ENCODE peak calls at places on chromosomes 1 and 21, in five cellular contexts. T, F, B, S and O are unnamed samples.

GRCh38 chr1:47992720-47993119 is 4.5 kb downstream of the TRABD2B start:
- DNase-seq in T (no peak), F (no peak), B (no peak), S (no peak), O (peak)

GRCh38 chr1:156406229-156406628 is 37.2 kb downstream of the RHBG start:
- DNase-seq in T (no peak), F (no peak), B (no peak), S (no peak), O (no peak)

GRCh38 chr1:109185357-109185756 is 28.4 kb upstream of the SARS1 start:
- DNase-seq in T (peak), F (no peak), B (no peak), S (no peak), O (no peak)

GRCh38 chr1:202144510-202145324 is at the start of gene ARL8A:
- DNase-seq in T (peak), F (peak), B (no peak), S (peak), O (no peak)

GRCh38 chr1:109642610-109643009 is 13.3 kb upstream of the GSTM4 start:
- DNase-seq in T (peak), F (no peak), B (no peak), S (no peak), O (no peak)

GRCh38 chr1:7808253-7808844 is 24.3 kb downstream of the PER3 start:
- DNase-seq in T (peak), F (no peak), B (no peak), S (no peak), O (peak)

GRCh38 chr1:7292033-7292681 is 478.9 kb upstream of the VAMP3 start:
- DNase-seq in T (no peak), F (no peak), B (no peak), S (peak), O (no peak)

GRCh38 chr1:101293461-101294045 is 56.7 kb downstream of the S1PR1 start:
- DNase-seq in T (peak), F (no peak), B (no peak), S (no peak), O (no peak)

GRCh38 chr1:181189691-181190361 is 101.3 kb downstream of the IER5 start:
- DNase-seq in T (peak), F (peak), B (peak), S (peak), O (peak)

GRCh38 chr1:8154621-8155052 is 128.5 kb upstream of the ERRFI1 start:
- DNase-seq in T (peak), F (peak), B (peak), S (no peak), O (no peak)

GRCh38 chr1:116661633-116662032 is 5.9 kb downstream of the IGSF3 start:
- DNase-seq in T (no peak), F (no peak), B (no peak), S (no peak), O (no peak)

GRCh38 chr1:162712317-162713029 is 78.0 kb upstream of the HSD17B7 start:
- DNase-seq in T (no peak), F (no peak), B (no peak), S (no peak), O (no peak)

GRCh38 chr1:3369437-3370076 is 84.9 kb upstream of the ARHGEF16 start:
- DNase-seq in T (peak), F (no peak), B (no peak), S (no peak), O (no peak)

GRCh38 chr1:237029240-237029639 is 12.7 kb upstream of the RYR2 start:
- DNase-seq in T (no peak), F (no peak), B (no peak), S (no peak), O (no peak)

GRCh38 chr1:218165687-218166088 is 119.4 kb upstream of the RRP15 start:
- DNase-seq in T (no peak), F (no peak), B (peak), S (no peak), O (no peak)

GRCh38 chr1:34684246-34684645 is 70.6 kb upstream of the GJB5 start:
- DNase-seq in T (no peak), F (no peak), B (no peak), S (peak), O (peak)

GRCh38 chr1:145963218-145964019 is 956 bp downstream of the ANKRD34A start:
- DNase-seq in T (peak), F (peak), B (no peak), S (no peak), O (peak)

GRCh38 chr1:167059045-167059728 is 31.0 kb downstream of the GPA33 start:
- DNase-seq in T (peak), F (peak), B (peak), S (peak), O (peak)

GRCh38 chr21:27213328-27213727 is 246.4 kb upstream of the ADAMTS5 start:
- DNase-seq in T (peak), F (no peak), B (no peak), S (no peak), O (peak)

GRCh38 chr1:167747988-167748387 is 26.2 kb downstream of the MPZL1 start:
- DNase-seq in T (peak), F (no peak), B (no peak), S (no peak), O (no peak)

GRCh38 chr1:30888975-30889374 is 19.6 kb downstream of the SDC3 start:
- DNase-seq in T (no peak), F (no peak), B (no peak), S (no peak), O (no peak)

GRCh38 chr1:201955750-201956143 is 444 bp downstream of the TIMM17A start:
- DNase-seq in T (no peak), F (no peak), B (no peak), S (no peak), O (no peak)

GRCh38 chr1:214833357-214833756 is 230.4 kb downstream of the CENPF start:
- DNase-seq in T (peak), F (no peak), B (no peak), S (no peak), O (no peak)

GRCh38 chr1:150971583-150972416 is 2.8 kb downstream of the CERS2 start:
- DNase-seq in T (no peak), F (no peak), B (no peak), S (peak), O (peak)

GRCh38 chr21:16069713-16070112 is 339.9 kb downstream of the USP25 start:
- DNase-seq in T (peak), F (no peak), B (no peak), S (no peak), O (no peak)

GRCh38 chr1:14929547-14930223 is 223.9 kb upstream of the TMEM51 start:
- DNase-seq in T (peak), F (peak), B (no peak), S (no peak), O (no peak)

GRCh38 chr1:157798211-157798610 is 21.3 kb upstream of the FCRL2 start:
- DNase-seq in T (no peak), F (no peak), B (no peak), S (no peak), O (no peak)

GRCh38 chr1:201750934-201751333 is 78.0 kb upstream of the IPO9 start:
- DNase-seq in T (peak), F (peak), B (no peak), S (no peak), O (no peak)

GRCh38 chr21:41170442-41170841 is 2.5 kb downstream of the BACE2 start:
- DNase-seq in T (peak), F (peak), B (peak), S (peak), O (peak)

GRCh38 chr1:161725888-161726630 is 4.7 kb downstream of the FCRLB start:
- DNase-seq in T (peak), F (peak), B (peak), S (peak), O (peak)

GRCh38 chr1:113088972-113089371 is 16.0 kb downstream of the LRIG2 start:
- DNase-seq in T (no peak), F (peak), B (no peak), S (no peak), O (no peak)

GRCh38 chr1:237181731-237182317 is 139.8 kb downstream of the RYR2 start:
- DNase-seq in T (no peak), F (peak), B (no peak), S (no peak), O (no peak)

GRCh38 chr1:31707711-31708110 is 3.9 kb upstream of the COL16A1 start:
- DNase-seq in T (peak), F (no peak), B (no peak), S (no peak), O (peak)

DNA sequence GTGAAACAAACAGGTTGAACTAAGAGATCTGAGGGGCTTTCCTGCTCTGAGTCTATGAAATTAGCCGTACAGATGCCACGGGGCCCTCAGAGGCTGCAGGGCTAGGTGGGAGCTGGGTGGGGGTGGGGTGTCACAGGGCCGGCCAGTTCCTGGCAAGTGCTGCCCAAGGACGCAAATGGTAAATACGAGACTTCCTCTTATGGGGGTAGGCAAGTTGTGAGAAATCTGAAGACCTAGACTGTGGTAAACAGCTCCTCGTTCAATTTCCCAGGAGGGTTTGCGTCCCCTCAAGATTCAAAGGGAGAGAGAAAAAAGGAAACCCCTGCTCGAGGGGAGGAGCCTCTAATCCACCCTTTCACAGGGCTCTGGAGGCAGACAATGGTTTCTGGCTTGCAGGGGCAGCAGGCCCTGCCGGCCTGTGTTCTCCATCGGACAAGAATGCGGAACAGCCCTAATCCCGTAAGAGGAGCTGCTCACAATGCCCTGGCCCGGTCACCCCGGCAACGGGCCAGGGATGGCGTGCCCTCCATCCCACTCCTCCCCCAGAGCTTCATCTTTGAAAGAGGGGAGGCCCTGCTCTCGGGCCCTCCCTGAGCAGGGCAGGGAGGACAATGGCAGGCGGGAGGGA is 7.8 kb downstream of the NUAK2 start:
- DNase-seq in T (peak), F (no peak), B (peak), S (peak), O (peak)
- H2BK120ac ChIP-seq in T (peak), F (peak), B (peak), S (no peak), O (peak)

GRCh38 chr1:98210563-98210962 is 289.7 kb upstream of the DPYD start:
- DNase-seq in T (no peak), F (no peak), B (no peak), S (no peak), O (no peak)

GRCh38 chr1:98211271-98211840 is 290.5 kb upstream of the DPYD start:
- DNase-seq in T (no peak), F (no peak), B (no peak), S (no peak), O (no peak)

GRCh38 chr1:98205291-98206017 is 284.6 kb upstream of the DPYD start:
- DNase-seq in T (no peak), F (no peak), B (no peak), S (no peak), O (peak)

DNA sequence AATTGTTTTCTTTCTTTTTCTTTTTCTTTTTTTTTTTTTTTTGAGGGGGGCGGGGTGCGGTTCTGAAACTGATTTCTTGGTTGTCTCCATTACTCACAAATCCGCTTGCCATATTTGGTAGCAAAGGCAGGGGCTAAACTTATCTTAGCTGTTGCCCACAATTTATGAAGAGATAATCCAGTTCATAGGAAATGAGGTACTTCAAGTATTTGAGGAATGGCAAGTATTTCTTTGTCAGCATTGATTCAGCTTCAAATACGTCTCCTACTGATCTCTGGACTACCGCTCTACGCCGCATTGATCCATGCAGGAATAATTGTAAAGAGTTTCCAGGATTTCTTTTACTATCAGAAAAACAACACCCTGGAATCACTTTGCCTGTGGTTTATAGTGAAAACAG is 289.2 kb upstream of the DPYD start:
- DNase-seq in T (peak), F (no peak), B (peak), S (no peak), O (peak)
- H2BK5ac ChIP-seq in T (peak), F (no peak), B (no peak), S (no peak), O (no peak)

DNA sequence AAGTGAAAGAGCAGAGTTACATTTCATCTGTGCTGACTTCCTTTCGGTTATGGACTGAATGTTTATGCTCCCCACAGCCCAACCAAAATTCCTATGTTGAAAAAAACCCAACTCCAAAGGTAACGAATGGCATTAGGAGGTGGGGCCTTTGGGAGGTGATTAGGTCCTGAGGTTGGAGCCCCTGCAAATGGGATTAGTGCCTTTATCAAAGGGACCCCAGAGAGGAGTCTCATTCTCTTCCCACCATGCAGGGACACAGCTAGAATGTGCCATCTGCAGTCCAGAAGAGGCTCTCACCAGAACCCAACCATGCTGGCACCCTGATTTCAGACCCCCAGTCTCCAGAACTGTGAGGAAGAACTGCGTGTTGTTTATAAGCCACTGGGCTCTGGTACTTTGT is 199.3 kb downstream of the TOMM20 start:
- DNase-seq in T (no peak), F (no peak), B (no peak), S (no peak), O (no peak)
- H2BK120ac ChIP-seq in T (peak), F (no peak), B (no peak), S (no peak), O (no peak)

GRCh38 chr1:193973428-193973827 is 787.0 kb upstream of the B3GALT2 start:
- DNase-seq in T (no peak), F (no peak), B (no peak), S (no peak), O (no peak)
- H2BK5ac ChIP-seq in T (no peak), F (no peak), B (no peak), S (no peak), O (no peak)

GRCh38 chr1:204828352-204828850 is 42.3 kb upstream of the NFASC start:
- DNase-seq in T (no peak), F (peak), B (peak), S (peak), O (peak)

GRCh38 chr1:204821924-204822323 is 48.7 kb upstream of the NFASC start:
- DNase-seq in T (no peak), F (no peak), B (no peak), S (no peak), O (no peak)

GRCh38 chr1:204830671-204831585 is 39.7 kb upstream of the NFASC start:
- DNase-seq in T (no peak), F (no peak), B (no peak), S (no peak), O (peak)

GRCh38 chr1:204829133-204829532 is 41.5 kb upstream of the NFASC start:
- DNase-seq in T (no peak), F (no peak), B (no peak), S (peak), O (no peak)

GRCh38 chr1:204826970-204827369 is 43.7 kb upstream of the NFASC start:
- DNase-seq in T (no peak), F (no peak), B (no peak), S (peak), O (peak)
- H2BK120ac ChIP-seq in T (no peak), F (no peak), B (no peak), S (no peak), O (no peak)